ENCODE peak calls at places on chromosome 5, in five cellular contexts. One of them, this sample, is unnamed. For H3K27me3 and H3K4me1, the result is how much of the 10 kb centered on the place peaks cover.

GRCh38 chr5:140672455-140673186 is 755 bp downstream of the DND1 start:
- DNase-seq in heart right ventricle: peak
- DNase-seq in neuronal stem cell: no peak
- DNase-seq in right atrium auricular region: no peak
- DNase-seq in Panc1: no peak
- DNase-seq in this sample: no peak

GRCh38 chr5:113447651-113448050 is 12.9 kb upstream of the TSSK1B start:
- DNase-seq in heart right ventricle: no peak
- DNase-seq in Panc1: no peak
- DNase-seq in neuronal stem cell: peak
- DNase-seq in right atrium auricular region: no peak
- DNase-seq in this sample: no peak

GRCh38 chr5:74546796-74547195 is 93.7 kb downstream of the ENC1 start:
- DNase-seq in Panc1: no peak
- DNase-seq in right atrium auricular region: no peak
- DNase-seq in heart right ventricle: no peak
- DNase-seq in neuronal stem cell: no peak
- DNase-seq in this sample: no peak

GRCh38 chr5:173917788-173918786 is 29.9 kb downstream of the CPEB4 start:
- DNase-seq in Panc1: peak
- DNase-seq in neuronal stem cell: peak
- DNase-seq in heart right ventricle: peak
- DNase-seq in right atrium auricular region: no peak
- DNase-seq in this sample: peak

GRCh38 chr5:173163219-173163618 is 18.9 kb downstream of the BNIP1 start:
- DNase-seq in right atrium auricular region: no peak
- DNase-seq in neuronal stem cell: no peak
- DNase-seq in Panc1: no peak
- DNase-seq in heart right ventricle: peak
- DNase-seq in this sample: no peak

GRCh38 chr5:43602456-43602817 is 543 bp upstream of the NNT start:
- DNase-seq in heart right ventricle: peak
- DNase-seq in right atrium auricular region: no peak
- DNase-seq in Panc1: no peak
- DNase-seq in neuronal stem cell: peak
- DNase-seq in this sample: no peak

GRCh38 chr5:132273631-132274030 is 16.1 kb downstream of the PDLIM4 start:
- DNase-seq in right atrium auricular region: no peak
- DNase-seq in heart right ventricle: no peak
- DNase-seq in Panc1: no peak
- DNase-seq in neuronal stem cell: no peak
- DNase-seq in this sample: no peak

GRCh38 chr5:2903451-2904395 is 152.2 kb upstream of the IRX2 start:
- DNase-seq in neuronal stem cell: no peak
- DNase-seq in right atrium auricular region: peak
- DNase-seq in heart right ventricle: no peak
- DNase-seq in Panc1: no peak
- DNase-seq in this sample: no peak

GRCh38 chr5:4941957-4942830 is 197.9 kb upstream of the ADAMTS16 start:
- DNase-seq in heart right ventricle: no peak
- DNase-seq in Panc1: no peak
- DNase-seq in neuronal stem cell: peak
- DNase-seq in right atrium auricular region: no peak
- DNase-seq in this sample: no peak

GRCh38 chr5:41156739-41157138 is 56.6 kb downstream of the C6 start:
- DNase-seq in heart right ventricle: no peak
- DNase-seq in neuronal stem cell: no peak
- DNase-seq in right atrium auricular region: no peak
- DNase-seq in Panc1: no peak
- DNase-seq in this sample: no peak

GRCh38 chr5:159178978-159179377 is 30.4 kb downstream of the RNF145 start:
- DNase-seq in heart right ventricle: no peak
- DNase-seq in neuronal stem cell: no peak
- DNase-seq in right atrium auricular region: no peak
- DNase-seq in Panc1: peak
- DNase-seq in this sample: no peak

GRCh38 chr5:142685418-142686209 is at the start of gene FGF1:
- DNase-seq in neuronal stem cell: no peak
- DNase-seq in right atrium auricular region: no peak
- DNase-seq in heart right ventricle: peak
- DNase-seq in Panc1: no peak
- DNase-seq in this sample: no peak

GRCh38 chr5:29896651-29897050 is 1296.8 kb upstream of the CDH6 start:
- DNase-seq in Panc1: no peak
- DNase-seq in heart right ventricle: no peak
- DNase-seq in right atrium auricular region: no peak
- DNase-seq in neuronal stem cell: no peak
- DNase-seq in this sample: no peak

GRCh38 chr5:154190652-154191304 is at the start of gene GALNT10:
- DNase-seq in right atrium auricular region: no peak
- DNase-seq in neuronal stem cell: peak
- DNase-seq in heart right ventricle: peak
- DNase-seq in Panc1: no peak
- DNase-seq in this sample: peak

GRCh38 chr5:171813813-171814212 is 28.2 kb downstream of the SMIM23 start:
- DNase-seq in neuronal stem cell: no peak
- DNase-seq in right atrium auricular region: no peak
- DNase-seq in heart right ventricle: no peak
- DNase-seq in Panc1: no peak
- DNase-seq in this sample: no peak

GRCh38 chr5:136087961-136088871 is 44.4 kb upstream of the SMAD5 start:
- DNase-seq in right atrium auricular region: peak
- DNase-seq in neuronal stem cell: no peak
- DNase-seq in Panc1: no peak
- DNase-seq in heart right ventricle: peak
- DNase-seq in this sample: no peak

GRCh38 chr5:43279548-43280274 is 33.5 kb downstream of the HMGCS1 start:
- DNase-seq in right atrium auricular region: no peak
- DNase-seq in heart right ventricle: no peak
- DNase-seq in Panc1: no peak
- DNase-seq in neuronal stem cell: no peak
- DNase-seq in this sample: no peak

GRCh38 chr5:19047277-19047676 is 940.7 kb downstream of the CDH18 start:
- DNase-seq in heart right ventricle: no peak
- DNase-seq in neuronal stem cell: no peak
- DNase-seq in Panc1: no peak
- DNase-seq in right atrium auricular region: no peak
- DNase-seq in this sample: no peak

GRCh38 chr5:72177538-72177937 is 70.3 kb downstream of the MAP1B start:
- DNase-seq in neuronal stem cell: no peak
- DNase-seq in heart right ventricle: no peak
- DNase-seq in Panc1: no peak
- DNase-seq in right atrium auricular region: no peak
- DNase-seq in this sample: no peak

GRCh38 chr5:154092356-154092755 is 53.6 kb downstream of the MFAP3 start:
- DNase-seq in right atrium auricular region: no peak
- DNase-seq in heart right ventricle: no peak
- DNase-seq in neuronal stem cell: no peak
- DNase-seq in Panc1: no peak
- DNase-seq in this sample: no peak

GRCh38 chr5:176742246-176743105 is 67.9 kb upstream of the UNC5A start:
- DNase-seq in right atrium auricular region: peak
- DNase-seq in Panc1: no peak
- DNase-seq in neuronal stem cell: no peak
- DNase-seq in heart right ventricle: no peak
- DNase-seq in this sample: peak

GRCh38 chr5:110116539-110116938 is 426.8 kb downstream of the MAN2A1 start:
- DNase-seq in neuronal stem cell: no peak
- DNase-seq in right atrium auricular region: no peak
- DNase-seq in Panc1: no peak
- DNase-seq in heart right ventricle: no peak
- DNase-seq in this sample: no peak

GRCh38 chr5:169971780-169972179 is 8.5 kb downstream of the INSYN2B start:
- DNase-seq in Panc1: no peak
- DNase-seq in right atrium auricular region: no peak
- DNase-seq in neuronal stem cell: no peak
- DNase-seq in heart right ventricle: no peak
- DNase-seq in this sample: no peak

GRCh38 chr5:176609724-176610429 is at the start of gene GPRIN1:
- DNase-seq in Panc1: no peak
- DNase-seq in neuronal stem cell: peak
- DNase-seq in heart right ventricle: peak
- DNase-seq in right atrium auricular region: no peak
- DNase-seq in this sample: no peak

GRCh38 chr5:103464801-103465484 is 97.6 kb downstream of the NUDT12 start:
- DNase-seq in heart right ventricle: no peak
- DNase-seq in neuronal stem cell: no peak
- DNase-seq in Panc1: no peak
- DNase-seq in right atrium auricular region: no peak
- DNase-seq in this sample: no peak

GRCh38 chr5:176737746-176738699 is 72.3 kb upstream of the UNC5A start:
- DNase-seq in neuronal stem cell: no peak
- DNase-seq in right atrium auricular region: no peak
- DNase-seq in heart right ventricle: no peak
- DNase-seq in Panc1: no peak
- DNase-seq in this sample: no peak

GRCh38 chr5:126414874-126415502 is 8.2 kb upstream of the GRAMD2B start:
- DNase-seq in neuronal stem cell: no peak
- DNase-seq in Panc1: no peak
- DNase-seq in right atrium auricular region: no peak
- DNase-seq in heart right ventricle: peak
- DNase-seq in this sample: no peak

GRCh38 chr5:145854651-145855258 is 18.1 kb downstream of the GRXCR2 start:
- DNase-seq in Panc1: peak
- DNase-seq in neuronal stem cell: no peak
- DNase-seq in right atrium auricular region: no peak
- DNase-seq in heart right ventricle: no peak
- DNase-seq in this sample: no peak

GRCh38 chr5:1468247-1468612 is 23.0 kb upstream of the SLC6A3 start:
- DNase-seq in right atrium auricular region: no peak
- DNase-seq in neuronal stem cell: no peak
- DNase-seq in heart right ventricle: no peak
- DNase-seq in Panc1: no peak
- DNase-seq in this sample: peak

GRCh38 chr5:6626494-6626893 is 6.3 kb downstream of the NSUN2 start:
- DNase-seq in Panc1: no peak
- DNase-seq in neuronal stem cell: no peak
- DNase-seq in heart right ventricle: no peak
- DNase-seq in right atrium auricular region: no peak
- DNase-seq in this sample: no peak

GRCh38 chr5:66945389-66946349 is 250.9 kb downstream of the CD180 start:
- DNase-seq in heart right ventricle: no peak
- DNase-seq in right atrium auricular region: no peak
- DNase-seq in neuronal stem cell: no peak
- DNase-seq in Panc1: no peak
- DNase-seq in this sample: no peak

GRCh38 chr5:123105882-123106281 is 16.8 kb downstream of the PRDM6 start:
- DNase-seq in neuronal stem cell: no peak
- DNase-seq in Panc1: no peak
- DNase-seq in heart right ventricle: no peak
- DNase-seq in right atrium auricular region: no peak
- DNase-seq in this sample: no peak

GRCh38 chr5:74490814-74491213 is 149.7 kb downstream of the ENC1 start:
- DNase-seq in right atrium auricular region: no peak
- DNase-seq in neuronal stem cell: no peak
- DNase-seq in heart right ventricle: no peak
- DNase-seq in Panc1: no peak
- DNase-seq in this sample: no peak

GRCh38 chr5:127673401-127673800 is 24.5 kb downstream of the CTXN3 start:
- DNase-seq in heart right ventricle: no peak
- DNase-seq in neuronal stem cell: no peak
- DNase-seq in right atrium auricular region: no peak
- DNase-seq in Panc1: no peak
- DNase-seq in this sample: no peak

GRCh38 chr5:15844871-15845270 is 334.7 kb downstream of the MARCHF11 start:
- DNase-seq in Panc1: no peak
- DNase-seq in heart right ventricle: no peak
- DNase-seq in neuronal stem cell: no peak
- DNase-seq in right atrium auricular region: no peak
- DNase-seq in this sample: no peak

GRCh38 chr5:15983392-15983791 is 196.2 kb downstream of the MARCHF11 start:
- DNase-seq in neuronal stem cell: no peak
- DNase-seq in Panc1: no peak
- DNase-seq in right atrium auricular region: no peak
- DNase-seq in heart right ventricle: no peak
- DNase-seq in this sample: no peak

GRCh38 chr5:55865831-55866230 is 14.7 kb downstream of the IL31RA start:
- DNase-seq in neuronal stem cell: no peak
- DNase-seq in heart right ventricle: no peak
- DNase-seq in Panc1: no peak
- DNase-seq in right atrium auricular region: no peak
- DNase-seq in this sample: no peak

DNA sequence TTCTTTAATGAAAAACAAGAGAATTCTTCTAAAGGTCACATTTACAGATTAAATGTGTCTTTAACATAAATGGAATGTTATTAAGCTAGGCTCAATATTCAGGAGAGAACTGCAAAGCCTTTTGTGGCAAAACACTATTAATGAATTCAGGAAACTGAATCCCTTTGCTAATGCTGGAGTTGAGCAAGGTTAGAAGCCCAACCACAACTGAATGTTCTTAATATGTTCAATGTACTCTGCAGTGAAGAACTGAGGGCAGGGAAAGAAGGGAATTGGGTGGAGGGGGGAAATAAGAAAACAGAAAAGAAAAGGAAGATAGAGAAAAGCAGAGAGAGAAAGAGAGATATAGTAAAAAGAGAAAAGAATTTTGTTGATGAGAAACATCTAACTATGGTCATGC is 276.7 kb upstream of the TMEM161B start:
- DNase-seq in heart right ventricle: no peak
- DNase-seq in Panc1: no peak
- DNase-seq in right atrium auricular region: no peak
- DNase-seq in neuronal stem cell: no peak
- DNase-seq in this sample: no peak
- H3K27me3 ChIP-seq in heart right ventricle: under half
- H3K27me3 ChIP-seq in Panc1: under half
- H3K27me3 ChIP-seq in right atrium auricular region: under half
- H3K27me3 ChIP-seq in neuronal stem cell: under half
- H3K27me3 ChIP-seq in this sample: under half

GRCh38 chr5:179821298-179822058 is 773 bp downstream of the SQSTM1 start:
- DNase-seq in neuronal stem cell: no peak
- DNase-seq in Panc1: no peak
- DNase-seq in heart right ventricle: peak
- DNase-seq in right atrium auricular region: peak
- DNase-seq in this sample: peak
- H3K4me1 ChIP-seq in neuronal stem cell: under half
- H3K4me1 ChIP-seq in Panc1: half or more
- H3K4me1 ChIP-seq in heart right ventricle: half or more
- H3K4me1 ChIP-seq in right atrium auricular region: under half
- H3K4me1 ChIP-seq in this sample: under half

GRCh38 chr5:168940712-168941111 is 360.2 kb downstream of the SLIT3 start:
- DNase-seq in right atrium auricular region: no peak
- DNase-seq in heart right ventricle: no peak
- DNase-seq in neuronal stem cell: no peak
- DNase-seq in Panc1: no peak
- DNase-seq in this sample: no peak
- H3K27me3 ChIP-seq in right atrium auricular region: under half
- H3K27me3 ChIP-seq in heart right ventricle: under half
- H3K27me3 ChIP-seq in neuronal stem cell: under half
- H3K27me3 ChIP-seq in Panc1: under half
- H3K27me3 ChIP-seq in this sample: under half

DNA sequence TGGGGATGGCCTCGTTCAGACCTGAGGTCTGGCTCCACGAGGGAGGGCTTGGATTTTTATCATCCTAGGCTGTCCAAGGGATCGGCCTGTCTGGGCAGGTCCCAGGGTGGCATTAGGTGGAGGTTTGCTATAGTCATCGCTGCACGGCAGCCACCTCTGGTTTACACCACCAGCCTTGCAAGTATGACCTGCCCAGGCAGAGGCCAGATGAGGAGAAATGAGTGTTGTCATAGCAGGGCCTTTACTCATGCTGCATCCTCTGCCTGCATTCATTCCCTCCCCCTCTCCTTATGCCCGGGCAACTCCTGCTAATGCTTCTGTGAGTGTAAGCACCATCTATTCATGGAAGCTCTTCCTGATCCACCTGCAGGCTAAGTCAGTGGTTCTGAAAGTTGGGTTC is 15.3 kb upstream of the NDST1 start:
- DNase-seq in heart right ventricle: no peak
- DNase-seq in right atrium auricular region: no peak
- DNase-seq in neuronal stem cell: no peak
- DNase-seq in Panc1: no peak
- DNase-seq in this sample: no peak
- H3K4me1 ChIP-seq in heart right ventricle: half or more
- H3K4me1 ChIP-seq in right atrium auricular region: under half
- H3K4me1 ChIP-seq in neuronal stem cell: under half
- H3K4me1 ChIP-seq in Panc1: half or more
- H3K4me1 ChIP-seq in this sample: under half